ENCODE peak calls at places on chromosomes 5 and 9, in five cellular contexts. D is CD4-positive, CD25-positive, alpha-beta regulatory T cell; A is Panc1; B is heart left ventricle; L is esophagus muscularis mucosa. H is an unnamed sample. For H3K4me1, the result is how much of the 10 kb centered on the place peaks cover.

GRCh38 chr5:82707741-82708140 is 369.5 kb downstream of the TMEM167A start:
- DNase-seq in B (no peak), L (no peak), D (no peak), A (no peak), H (no peak)

GRCh38 chr5:119328753-119329602 is 26.8 kb upstream of the TNFAIP8 start:
- DNase-seq in A (no peak), D (peak), L (no peak), B (no peak), H (no peak)

GRCh38 chr5:88683506-88684135 is 199.4 kb downstream of the MEF2C start:
- DNase-seq in D (peak), A (no peak), L (no peak), B (no peak), H (no peak)

GRCh38 chr9:112884721-112885120 is 6.0 kb downstream of the SLC46A2 start:
- DNase-seq in D (no peak), A (no peak), L (no peak), B (no peak), H (no peak)

GRCh38 chr9:32587901-32588300 is 14.9 kb upstream of the NDUFB6 start:
- DNase-seq in B (no peak), A (no peak), D (no peak), L (no peak), H (no peak)

GRCh38 chr5:171309526-171310333 is 682 bp downstream of the TLX3 start:
- DNase-seq in B (no peak), L (no peak), D (peak), A (no peak), H (peak)

GRCh38 chr5:19853616-19854240 is 134.3 kb downstream of the CDH18 start:
- DNase-seq in L (no peak), D (no peak), A (peak), B (no peak), H (no peak)

GRCh38 chr9:91658513-91659105 is 235.0 kb upstream of the NFIL3 start:
- DNase-seq in L (peak), D (no peak), B (peak), A (no peak), H (no peak)

GRCh38 chr5:16784088-16784487 is 152.0 kb downstream of the MYO10 start:
- DNase-seq in B (no peak), D (no peak), L (no peak), A (no peak), H (no peak)

GRCh38 chr5:93892481-93892880 is 151.1 kb upstream of the POU5F2 start:
- DNase-seq in A (no peak), D (no peak), B (no peak), L (no peak), H (no peak)

GRCh38 chr5:122312670-122312988 is 592 bp downstream of the SNCAIP start:
- DNase-seq in A (no peak), D (no peak), L (no peak), B (peak), H (peak)

GRCh38 chr9:2613730-2614271 is 7.8 kb upstream of the VLDLR start:
- DNase-seq in D (no peak), B (peak), L (peak), A (no peak), H (no peak)

GRCh38 chr9:14530301-14530700 is 162.9 kb downstream of the ZDHHC21 start:
- DNase-seq in D (no peak), A (no peak), L (no peak), B (no peak), H (no peak)

GRCh38 chr5:61289241-61289640 is 42.8 kb upstream of the ZSWIM6 start:
- DNase-seq in D (no peak), L (no peak), A (no peak), B (no peak), H (no peak)

GRCh38 chr5:135026645-135027317 is 7.2 kb downstream of the PITX1 start:
- DNase-seq in D (no peak), B (no peak), A (no peak), L (no peak), H (peak)

GRCh38 chr9:7402704-7403389 is 396.7 kb downstream of the DMAC1 start:
- DNase-seq in L (no peak), D (no peak), B (no peak), A (no peak), H (no peak)

GRCh38 chr5:131242728-131243255 is 21.1 kb upstream of the CDC42SE2 start:
- DNase-seq in B (no peak), L (no peak), D (no peak), A (no peak), H (no peak)

GRCh38 chr5:59062986-59063683 is 480.3 kb downstream of the RAB3C start:
- DNase-seq in A (no peak), D (no peak), L (no peak), B (no peak), H (no peak)

GRCh38 chr5:43432486-43433365 is 20.5 kb upstream of the CCL28 start:
- DNase-seq in B (peak), L (no peak), A (no peak), D (no peak), H (peak)

GRCh38 chr9:36143242-36143641 is 6.7 kb downstream of the GLIPR2 start:
- DNase-seq in A (no peak), D (no peak), B (no peak), L (no peak), H (no peak)

GRCh38 chr9:76292658-76293057 is 101.6 kb downstream of the RFK start:
- DNase-seq in D (no peak), A (no peak), L (no peak), B (no peak), H (no peak)

GRCh38 chr5:18305288-18305899 is 671.1 kb downstream of the TAF11L14 start:
- DNase-seq in A (peak), L (no peak), B (no peak), D (no peak), H (no peak)

GRCh38 chr9:124894741-124895170 is 32.8 kb downstream of the ARPC5L start:
- DNase-seq in A (no peak), B (no peak), L (no peak), D (peak), H (no peak)

GRCh38 chr5:155761502-155761901 is 565.5 kb upstream of the SGCD start:
- DNase-seq in B (no peak), A (no peak), L (no peak), D (no peak), H (no peak)

GRCh38 chr9:35645736-35646582 is 4.8 kb downstream of the SIT1 start:
- DNase-seq in B (peak), A (no peak), L (no peak), D (peak), H (peak)

GRCh38 chr5:106376522-106376921 is 1294.2 kb downstream of the EFNA5 start:
- DNase-seq in B (no peak), A (no peak), L (no peak), D (no peak), H (no peak)

GRCh38 chr5:81068063-81068462 is 107.9 kb downstream of the RASGRF2 start:
- DNase-seq in L (no peak), A (no peak), D (no peak), B (no peak), H (no peak)

GRCh38 chr5:11400312-11400711 is 503.9 kb downstream of the CTNND2 start:
- DNase-seq in D (no peak), L (no peak), B (no peak), A (no peak), H (no peak)

GRCh38 chr9:35406183-35406959 is 83.5 kb upstream of the RUSC2 start:
- DNase-seq in L (no peak), D (peak), A (no peak), B (no peak), H (peak)

GRCh38 chr5:141875795-141876627 is 2.2 kb downstream of the PCDH1 start:
- DNase-seq in A (no peak), D (no peak), B (peak), L (no peak), H (peak)

GRCh38 chr5:4857761-4858160 is 282.4 kb upstream of the ADAMTS16 start:
- DNase-seq in B (no peak), A (no peak), L (no peak), D (no peak), H (no peak)

GRCh38 chr5:17463653-17464052 is 34.4 kb upstream of the TAF11L2 start:
- DNase-seq in D (no peak), A (no peak), L (no peak), B (no peak), H (no peak)

GRCh38 chr5:11306365-11306764 is 545.3 kb upstream of the DAP start:
- DNase-seq in B (no peak), L (peak), A (no peak), D (no peak), H (no peak)

GRCh38 chr5:35046754-35047153 is 995 bp downstream of the AGXT2 start:
- DNase-seq in A (no peak), D (no peak), L (no peak), B (no peak), H (no peak)

GRCh38 chr9:32644698-32645097 is 9.2 kb upstream of the TAF1L start:
- DNase-seq in B (no peak), A (no peak), L (no peak), D (no peak), H (no peak)

GRCh38 chr9:137421838-137422667 is 909 bp downstream of the EXD3 start:
- DNase-seq in L (no peak), B (no peak), A (no peak), D (no peak), H (no peak)

GRCh38 chr5:126972062-126972895 is 58.1 kb downstream of the MARCHF3 start:
- DNase-seq in B (no peak), L (no peak), A (no peak), D (peak), H (no peak)

GRCh38 chr9:83563360-83563759 is 25.2 kb upstream of the FRMD3 start:
- DNase-seq in D (no peak), A (no peak), L (no peak), B (no peak), H (no peak)

GRCh38 chr5:61850696-61851095 is 455.3 kb upstream of the KIF2A start:
- DNase-seq in D (no peak), L (no peak), A (no peak), B (no peak), H (no peak)

GRCh38 chr9:113963017-113963620 is 87.0 kb downstream of the ZNF618 start:
- DNase-seq in L (no peak), D (peak), A (no peak), B (no peak), H (peak)

GRCh38 chr9:68507098-68507795 is 33.4 kb downstream of the TMEM252 start:
- DNase-seq in D (peak), A (no peak), L (no peak), B (no peak), H (no peak)

GRCh38 chr9:68505681-68506409 is 34.8 kb downstream of the TMEM252 start:
- DNase-seq in A (no peak), D (no peak), L (no peak), B (peak), H (no peak)

GRCh38 chr9:68508547-68508946 is 32.1 kb downstream of the TMEM252 start:
- DNase-seq in B (peak), A (no peak), D (no peak), L (no peak), H (no peak)

GRCh38 chr9:68509689-68510088 is 31.0 kb downstream of the TMEM252 start:
- DNase-seq in D (no peak), L (no peak), B (no peak), A (no peak), H (no peak)

DNA sequence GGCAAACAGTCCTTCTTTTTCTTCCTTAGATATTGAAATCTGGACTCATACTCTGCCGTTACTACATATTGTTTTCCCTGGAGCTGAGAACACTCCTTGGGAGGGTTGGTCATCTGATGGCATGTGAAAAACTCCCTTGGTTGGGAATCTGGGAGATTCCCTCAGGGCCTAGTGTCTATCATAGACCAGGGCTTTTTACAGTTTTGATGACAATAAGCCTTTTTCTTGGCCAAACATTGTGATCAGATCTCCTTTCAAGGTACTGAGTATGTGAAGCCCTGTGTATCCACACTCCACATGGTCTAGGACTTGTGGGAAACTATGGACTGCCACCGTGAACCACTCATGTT is 32.9 kb downstream of the TMEM252 start:
- DNase-seq in B (no peak), L (no peak), D (no peak), A (no peak), H (no peak)
- H3K27ac ChIP-seq in B (peak), L (peak), D (no peak), A (no peak), H (no peak)

DNA sequence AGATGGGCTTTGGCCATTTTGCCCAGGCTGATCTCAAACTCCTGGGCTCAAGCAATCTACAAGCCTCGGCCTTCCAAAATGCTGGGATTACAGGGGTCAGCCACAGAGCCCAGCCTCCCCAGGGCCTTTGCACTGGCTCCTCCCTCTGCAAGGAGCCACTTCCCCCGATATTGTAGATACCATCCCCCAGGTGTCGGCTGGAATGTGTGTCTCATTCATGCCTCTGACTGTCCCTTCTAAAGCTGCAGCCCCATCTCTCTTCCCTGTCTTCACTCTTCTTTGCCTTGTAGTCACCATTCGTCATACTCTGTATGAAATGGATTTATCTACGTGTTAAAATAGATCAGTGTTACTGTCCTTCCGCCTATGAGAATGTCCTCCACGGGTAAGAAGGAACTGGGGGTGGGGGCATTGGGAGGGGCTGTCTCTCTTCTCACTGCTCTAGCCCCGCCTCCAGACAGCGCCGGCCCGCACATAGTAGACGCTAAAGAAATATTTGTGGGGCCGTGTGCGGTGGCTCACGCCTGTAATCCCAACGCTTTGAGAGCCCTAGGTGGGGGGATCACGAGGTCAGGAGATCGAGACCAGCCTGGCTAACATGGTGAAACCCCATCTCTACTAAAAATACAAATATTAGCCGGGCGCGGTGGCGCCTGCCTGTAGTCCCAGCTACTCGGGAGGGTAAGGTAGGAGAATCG is 68.5 kb downstream of the LMX1B start:
- DNase-seq in L (no peak), B (no peak), D (no peak), A (no peak), H (no peak)
- H3K4me3 ChIP-seq in L (no peak), B (no peak), D (no peak), A (no peak), H (no peak)

GRCh38 chr9:89564257-89564878 is 40.4 kb upstream of the GADD45G start:
- DNase-seq in L (no peak), A (no peak), D (no peak), B (no peak), H (no peak)
- H3K4me1 ChIP-seq in L (under half), A (under half), D (under half), B (under half), H (under half)

DNA sequence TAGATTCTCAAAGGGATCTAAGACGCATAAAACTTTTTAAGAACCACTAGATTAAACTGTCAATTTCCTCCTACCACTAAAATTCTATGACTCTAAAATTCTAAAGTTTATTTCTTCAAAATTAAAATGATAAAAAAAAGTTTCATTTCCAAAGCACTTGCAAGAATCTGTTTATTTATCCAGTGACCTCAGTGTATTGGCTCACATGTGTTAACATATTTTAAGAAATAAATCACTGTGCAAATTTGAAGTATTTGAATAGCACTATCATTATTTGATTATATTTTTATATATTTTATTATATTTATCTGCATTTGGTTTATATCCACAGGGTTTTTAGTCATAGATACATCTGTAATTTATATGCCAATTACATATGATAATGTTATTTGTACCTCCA is 62.2 kb upstream of the SLC12A2 start:
- DNase-seq in D (no peak), B (no peak), A (no peak), L (no peak), H (no peak)
- H3K27ac ChIP-seq in D (no peak), B (no peak), A (no peak), L (no peak), H (no peak)

DNA sequence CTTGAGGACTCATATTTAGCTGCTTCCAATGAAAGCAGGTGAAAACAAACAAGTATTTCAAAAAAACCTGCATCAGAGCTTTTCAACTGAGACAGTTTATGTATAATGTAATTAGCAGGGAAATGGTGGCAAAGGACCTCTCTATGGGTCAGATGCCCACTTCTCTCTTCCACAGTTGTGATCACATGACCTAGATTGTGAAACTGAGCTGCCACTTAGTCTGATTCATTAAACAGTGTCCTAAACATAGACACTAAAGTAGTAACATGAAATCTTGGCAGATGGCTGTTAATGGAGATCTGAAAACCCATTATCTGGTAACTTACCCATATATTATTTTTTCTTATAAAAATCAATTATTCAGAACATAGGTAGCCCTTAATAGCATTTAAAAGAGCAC is 663.6 kb upstream of the RIOK2 start:
- DNase-seq in L (no peak), D (no peak), A (no peak), B (no peak), H (no peak)
- H3K4me3 ChIP-seq in L (no peak), D (no peak), A (no peak), B (no peak), H (no peak)

GRCh38 chr9:134178781-134179551 is 14.6 kb upstream of the RNU6ATAC start:
- DNase-seq in L (no peak), A (no peak), D (no peak), B (peak), H (peak)

GRCh38 chr9:134180786-134181647 is 16.7 kb upstream of the RNU6ATAC start:
- DNase-seq in L (no peak), B (peak), A (no peak), D (no peak), H (peak)

GRCh38 chr9:134179595-134179917 is 15.2 kb upstream of the RNU6ATAC start:
- DNase-seq in B (peak), L (no peak), D (no peak), A (no peak), H (no peak)

GRCh38 chr9:134181648-134182034 is 17.3 kb upstream of the RNU6ATAC start:
- DNase-seq in L (no peak), B (peak), A (no peak), D (no peak), H (peak)

GRCh38 chr9:134179918-134180785 is 15.8 kb upstream of the RNU6ATAC start:
- DNase-seq in B (peak), D (no peak), A (no peak), L (no peak), H (peak)
- H3K4me1 ChIP-seq in B (under half), D (under half), A (under half), L (under half), H (under half)

GRCh38 chr5:57470339-57470738 is 12.3 kb downstream of the ACTBL2 start:
- DNase-seq in A (no peak), L (no peak), D (no peak), B (no peak), H (no peak)

GRCh38 chr5:57466544-57466943 is 16.1 kb downstream of the ACTBL2 start:
- DNase-seq in B (no peak), A (no peak), D (no peak), L (no peak), H (no peak)

GRCh38 chr5:57468481-57469165 is 14.0 kb downstream of the ACTBL2 start:
- DNase-seq in B (no peak), A (no peak), D (no peak), L (no peak), H (no peak)
- H3K27ac ChIP-seq in B (no peak), A (no peak), D (no peak), L (no peak), H (no peak)

DNA sequence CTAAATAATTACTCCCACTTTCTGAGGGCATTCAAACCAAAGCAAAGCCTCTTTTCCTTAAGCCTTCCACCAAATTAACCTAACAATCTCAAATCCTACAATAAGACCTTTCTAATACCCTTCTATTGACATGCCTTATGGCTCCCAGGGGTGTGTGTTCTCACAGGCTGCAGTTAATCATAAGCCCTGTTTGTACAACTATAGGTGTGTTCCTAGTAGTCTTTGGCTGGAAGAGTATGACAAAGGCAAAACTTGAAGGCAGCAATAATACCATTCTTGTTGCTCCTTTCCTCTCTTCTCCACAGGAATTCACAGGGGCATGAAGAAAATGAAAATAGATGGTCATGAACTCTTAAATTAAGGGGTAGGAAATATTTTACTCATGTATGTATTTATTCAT is 10.9 kb upstream of the FBXO38 start:
- DNase-seq in A (no peak), D (no peak), B (no peak), L (no peak), H (no peak)
- H3K4me3 ChIP-seq in A (no peak), D (no peak), B (no peak), L (no peak), H (no peak)